ENCODE peak calls at places on chromosomes 13 and 19, in four cellular contexts. One of them, this sample, is unnamed.

GRCh38 chr13:42215578-42216421 is 56.2 kb upstream of the AKAP11 start:
- DNase-seq in tibial nerve: no peak
- DNase-seq in Caco-2: peak; percentile 45
- DNase-seq in IMR-90: peak; percentile 60
- DNase-seq in this sample: peak; percentile 28

GRCh38 chr19:1469200-1469935 is 9.6 kb downstream of the C19orf25 start:
- DNase-seq in tibial nerve: no peak
- DNase-seq in Caco-2: no peak
- DNase-seq in IMR-90: no peak
- DNase-seq in this sample: no peak

GRCh38 chr19:42508892-42509444 is 19.3 kb downstream of the CEACAM1 start:
- DNase-seq in Caco-2: no peak
- DNase-seq in tibial nerve: no peak
- DNase-seq in IMR-90: no peak
- DNase-seq in this sample: no peak

GRCh38 chr13:87942204-87942603 is 271.0 kb downstream of the SLITRK5 start:
- DNase-seq in Caco-2: no peak
- DNase-seq in tibial nerve: no peak
- DNase-seq in IMR-90: no peak
- DNase-seq in this sample: no peak

GRCh38 chr13:79799466-79799865 is 318.5 kb downstream of the NDFIP2 start:
- DNase-seq in IMR-90: no peak
- DNase-seq in Caco-2: no peak
- DNase-seq in tibial nerve: no peak
- DNase-seq in this sample: no peak

GRCh38 chr13:26022538-26023292 is 29.1 kb downstream of the SHISA2 start:
- DNase-seq in tibial nerve: no peak
- DNase-seq in IMR-90: peak; percentile 47
- DNase-seq in Caco-2: peak; percentile 88
- DNase-seq in this sample: no peak

GRCh38 chr13:24264976-24265375 is 44.4 kb upstream of the C1QTNF9 start:
- DNase-seq in Caco-2: no peak
- DNase-seq in tibial nerve: no peak
- DNase-seq in IMR-90: no peak
- DNase-seq in this sample: no peak

GRCh38 chr19:47839913-47840312 is 18.2 kb downstream of the CRX start:
- DNase-seq in IMR-90: no peak
- DNase-seq in Caco-2: no peak
- DNase-seq in tibial nerve: no peak
- DNase-seq in this sample: no peak

GRCh38 chr13:93476175-93476574 is 249.6 kb downstream of the GPC6 start:
- DNase-seq in Caco-2: no peak
- DNase-seq in tibial nerve: no peak
- DNase-seq in IMR-90: peak; percentile 91
- DNase-seq in this sample: no peak

GRCh38 chr13:51873419-51873818 is 11.7 kb downstream of the CCDC70 start:
- DNase-seq in tibial nerve: no peak
- DNase-seq in IMR-90: no peak
- DNase-seq in Caco-2: no peak
- DNase-seq in this sample: no peak

GRCh38 chr13:27794075-27794691 is 1.9 kb downstream of the GSX1 start:
- DNase-seq in Caco-2: no peak
- DNase-seq in IMR-90: no peak
- DNase-seq in tibial nerve: no peak
- DNase-seq in this sample: no peak

GRCh38 chr13:27794921-27795717 is 2.8 kb downstream of the GSX1 start:
- DNase-seq in tibial nerve: no peak
- DNase-seq in Caco-2: no peak
- DNase-seq in IMR-90: no peak
- DNase-seq in this sample: no peak

GRCh38 chr13:27797228-27797624 is 4.9 kb downstream of the GSX1 start:
- DNase-seq in IMR-90: peak; percentile 30
- DNase-seq in tibial nerve: no peak
- DNase-seq in Caco-2: no peak
- DNase-seq in this sample: peak; percentile 6

GRCh38 chr13:27795718-27796019 is 3.4 kb downstream of the GSX1 start:
- DNase-seq in IMR-90: no peak
- DNase-seq in tibial nerve: no peak
- DNase-seq in Caco-2: no peak
- DNase-seq in this sample: no peak

DNA sequence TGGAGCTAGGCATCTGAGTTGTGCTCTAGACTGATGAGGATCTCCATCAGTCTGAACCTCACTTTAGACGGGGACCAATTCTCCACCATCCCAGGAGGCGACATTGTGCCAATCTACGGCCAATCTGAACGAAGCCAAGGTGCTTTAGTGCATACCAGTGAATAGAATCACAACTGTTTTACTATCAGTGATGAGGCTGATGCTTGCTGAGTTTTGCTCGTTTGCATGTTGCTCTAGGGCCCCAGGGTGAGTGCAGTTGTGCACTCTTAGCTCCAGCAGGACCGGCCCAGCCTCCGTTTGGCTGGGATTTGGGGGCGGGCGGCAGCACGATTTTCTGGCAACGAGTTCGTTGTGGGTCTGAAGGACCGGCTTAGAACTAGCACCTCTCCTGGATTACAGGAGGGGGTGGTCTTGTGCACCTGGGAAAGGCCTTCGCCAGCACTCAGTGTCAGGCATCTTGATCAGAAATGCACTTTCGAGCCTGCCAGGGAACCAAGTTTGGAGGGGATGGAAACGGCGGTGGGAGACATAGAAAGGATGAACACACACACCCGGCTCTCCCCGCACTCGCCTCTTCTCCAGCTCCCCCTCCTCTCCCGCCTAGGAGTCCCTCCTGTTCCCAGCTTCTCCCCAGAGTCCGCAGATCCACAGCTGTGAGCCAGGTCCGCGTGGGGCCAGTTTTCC is 4.4 kb downstream of the GSX1 start:
- DNase-seq in Caco-2: no peak
- DNase-seq in IMR-90: no peak
- DNase-seq in tibial nerve: no peak
- DNase-seq in this sample: no peak
- H3K4me3 ChIP-seq in Caco-2: no peak overlapping the region
- H3K4me3 ChIP-seq in IMR-90: no peak overlapping the region
- H3K4me3 ChIP-seq in tibial nerve: no peak overlapping the region
- H3K4me3 ChIP-seq in this sample: no peak overlapping the region

GRCh38 chr13:34076319-34076718 is 258.4 kb downstream of the RFC3 start:
- DNase-seq in Caco-2: no peak
- DNase-seq in IMR-90: no peak
- DNase-seq in tibial nerve: no peak
- DNase-seq in this sample: no peak
- TF ChIP-seq CTCF in Caco-2: no peak
- TF ChIP-seq CTCF in IMR-90: no peak
- TF ChIP-seq CTCF in tibial nerve: no peak
- TF ChIP-seq CTCF in this sample: no peak

DNA sequence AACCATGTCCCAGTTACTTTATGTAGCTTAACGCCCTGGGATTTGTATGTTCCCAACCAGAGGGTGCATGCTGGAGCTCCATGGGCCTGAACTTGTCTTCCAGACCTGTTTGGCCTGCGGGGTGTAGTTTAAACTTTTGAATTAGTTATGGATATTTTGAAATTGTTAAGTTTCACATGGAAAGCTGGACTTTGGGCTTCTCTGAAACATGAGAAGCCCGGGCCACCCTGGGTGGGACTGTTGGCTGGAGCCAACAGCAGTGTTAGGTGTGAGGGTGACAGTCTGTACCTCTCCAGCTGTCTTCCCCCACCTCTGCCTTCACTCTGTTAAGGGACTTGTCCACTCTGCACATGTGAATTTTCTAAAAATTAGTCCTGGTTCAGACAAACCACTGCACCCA is 1.6 kb downstream of the UBE2L5 start:
- DNase-seq in Caco-2: no peak
- DNase-seq in tibial nerve: no peak
- DNase-seq in IMR-90: no peak
- DNase-seq in this sample: no peak
- H3K4me3 ChIP-seq in Caco-2: no peak overlapping the region
- H3K4me3 ChIP-seq in tibial nerve: no peak overlapping the region
- H3K4me3 ChIP-seq in IMR-90: no peak overlapping the region
- H3K4me3 ChIP-seq in this sample: no peak overlapping the region

GRCh38 chr13:36728006-36728405 is 54.2 kb downstream of the SERTM1 start:
- DNase-seq in IMR-90: no peak
- DNase-seq in Caco-2: no peak
- DNase-seq in tibial nerve: no peak
- DNase-seq in this sample: no peak

GRCh38 chr13:36724141-36724540 is 50.3 kb downstream of the SERTM1 start:
- DNase-seq in Caco-2: no peak
- DNase-seq in tibial nerve: no peak
- DNase-seq in IMR-90: no peak
- DNase-seq in this sample: no peak

DNA sequence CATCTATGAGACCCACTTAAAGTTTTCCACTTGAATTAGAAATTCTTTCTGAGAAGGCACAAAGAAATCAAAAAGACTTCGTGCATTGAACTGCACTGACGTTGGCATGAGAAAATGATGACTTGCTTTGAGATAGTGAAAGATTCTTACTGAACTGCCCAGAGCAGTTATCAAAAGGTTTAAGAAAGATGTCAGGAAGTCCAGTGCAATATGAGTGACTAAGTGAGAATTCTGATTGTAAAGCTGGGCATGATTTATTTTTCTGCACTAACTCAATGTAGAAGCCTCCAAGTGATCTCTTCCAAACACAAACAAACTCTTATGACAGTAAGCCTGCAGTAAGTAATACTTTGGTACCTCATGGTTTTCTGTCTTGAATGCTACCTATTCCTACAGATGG is 52.1 kb downstream of the SERTM1 start:
- DNase-seq in IMR-90: no peak
- DNase-seq in Caco-2: no peak
- DNase-seq in tibial nerve: no peak
- DNase-seq in this sample: no peak
- TF ChIP-seq CTCF in IMR-90: no peak
- TF ChIP-seq CTCF in Caco-2: no peak
- TF ChIP-seq CTCF in tibial nerve: no peak
- TF ChIP-seq CTCF in this sample: no peak

DNA sequence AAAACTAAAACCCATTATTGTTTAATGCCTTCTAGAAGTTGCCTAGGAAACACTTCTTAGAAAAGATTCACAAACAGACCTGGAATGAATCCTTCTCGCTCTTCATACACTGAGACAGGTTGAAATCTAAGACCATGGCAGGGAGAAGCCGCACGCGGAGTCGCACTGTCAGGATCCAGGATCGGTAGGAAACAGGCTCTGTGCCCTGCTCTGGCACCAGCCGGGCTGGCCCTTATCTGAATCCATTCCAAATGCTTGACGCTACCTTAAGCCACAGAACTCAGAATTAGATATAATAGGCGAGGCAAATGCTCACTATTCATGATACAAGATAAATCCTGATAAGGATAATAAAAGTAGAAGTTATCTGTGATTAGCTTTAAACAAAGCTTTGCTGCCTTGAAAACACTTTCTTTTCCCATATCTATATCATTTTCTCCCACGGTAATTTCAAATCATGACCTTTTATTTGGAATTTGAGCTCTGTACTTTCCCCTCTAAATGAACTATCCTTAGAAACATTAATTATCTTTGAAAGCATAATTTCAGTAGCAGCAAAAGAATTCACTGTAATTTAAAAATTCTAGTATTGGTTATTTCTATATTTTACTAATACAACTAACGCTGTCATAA is 385.6 kb downstream of the IRS2 start:
- DNase-seq in tibial nerve: no peak
- DNase-seq in IMR-90: no peak
- DNase-seq in Caco-2: no peak
- DNase-seq in this sample: no peak
- H3K4me3 ChIP-seq in tibial nerve: no peak overlapping the region
- H3K4me3 ChIP-seq in IMR-90: no peak overlapping the region
- H3K4me3 ChIP-seq in Caco-2: no peak overlapping the region
- H3K4me3 ChIP-seq in this sample: no peak overlapping the region

GRCh38 chr13:110471833-110472162 is 89.7 kb downstream of the RAB20 start:
- DNase-seq in Caco-2: no peak
- DNase-seq in IMR-90: peak; percentile 37
- DNase-seq in tibial nerve: no peak
- DNase-seq in this sample: no peak
- TF ChIP-seq CTCF in Caco-2: no peak
- TF ChIP-seq CTCF in IMR-90: no peak
- TF ChIP-seq CTCF in tibial nerve: no peak
- TF ChIP-seq CTCF in this sample: no peak

GRCh38 chr13:101341464-101341863 is 74.8 kb downstream of the NALCN start:
- DNase-seq in Caco-2: no peak
- DNase-seq in tibial nerve: no peak
- DNase-seq in IMR-90: peak; percentile 12
- DNase-seq in this sample: no peak

GRCh38 chr13:101343128-101343787 is 73.0 kb downstream of the NALCN start:
- DNase-seq in tibial nerve: no peak
- DNase-seq in Caco-2: no peak
- DNase-seq in IMR-90: peak; percentile 18
- DNase-seq in this sample: no peak

GRCh38 chr13:101339202-101339601 is 77.1 kb downstream of the NALCN start:
- DNase-seq in IMR-90: no peak
- DNase-seq in tibial nerve: no peak
- DNase-seq in Caco-2: no peak
- DNase-seq in this sample: no peak
- H3K4me3 ChIP-seq in IMR-90: no peak overlapping the region
- H3K4me3 ChIP-seq in tibial nerve: no peak overlapping the region
- H3K4me3 ChIP-seq in Caco-2: no peak overlapping the region
- H3K4me3 ChIP-seq in this sample: no peak overlapping the region

GRCh38 chr13:103788061-103788652 is 721.9 kb upstream of the SLC10A2 start:
- DNase-seq in Caco-2: no peak
- DNase-seq in IMR-90: no peak
- DNase-seq in tibial nerve: no peak
- DNase-seq in this sample: no peak
- TF ChIP-seq CTCF in Caco-2: no peak
- TF ChIP-seq CTCF in IMR-90: no peak
- TF ChIP-seq CTCF in tibial nerve: no peak
- TF ChIP-seq CTCF in this sample: peak; percentile 29

This sample was measured in LNCaP clone FGC.